ENCODE peak calls at places on chromosomes 1 and 21, in four cellular contexts. N is lower lobe of right lung, D is HAP-1, Y is HL-60. L is an unnamed sample.

GRCh38 chr1:197465528-197466205 is 197.6 kb downstream of the CRB1 start:
- DNase-seq in N (no peak), D (no peak), Y (no peak), L (no peak)

GRCh38 chr1:20609541-20609940 is 20.6 kb downstream of the CDA start:
- DNase-seq in N (no peak), D (no peak), Y (no peak), L (no peak)

GRCh38 chr1:150970818-150971582 is 3.6 kb downstream of the CERS2 start:
- DNase-seq in N (peak), D (no peak), Y (peak), L (no peak)

GRCh38 chr1:234212764-234213406 is 160.4 kb upstream of the COA6 start:
- DNase-seq in N (no peak), D (peak), Y (peak), L (peak)

GRCh38 chr1:78047631-78048030 is 1.9 kb downstream of the GIPC2 start:
- DNase-seq in N (no peak), D (no peak), Y (no peak), L (no peak)

GRCh38 chr1:64459743-64460142 is 10.2 kb upstream of the CACHD1 start:
- DNase-seq in N (no peak), D (no peak), Y (no peak), L (no peak)

GRCh38 chr1:167440345-167440744 is 78.0 kb downstream of the CD247 start:
- DNase-seq in N (no peak), D (no peak), Y (no peak), L (no peak)

GRCh38 chr1:19676438-19676922 is 11.8 kb downstream of the HTR6 start:
- DNase-seq in N (no peak), D (peak), Y (no peak), L (peak)

GRCh38 chr1:98556521-98557158 is 104.9 kb upstream of the SNX7 start:
- DNase-seq in N (no peak), D (no peak), Y (no peak), L (peak)

GRCh38 chr1:152673016-152673415 is 2.1 kb upstream of the LCE2C start:
- DNase-seq in N (no peak), D (no peak), Y (no peak), L (no peak)

GRCh38 chr1:46983825-46984586 is 39.5 kb upstream of the CYP4X1 start:
- DNase-seq in N (no peak), D (no peak), Y (no peak), L (peak)

GRCh38 chr1:192550922-192551534 is 24.5 kb upstream of the RGS1 start:
- DNase-seq in N (no peak), D (no peak), Y (peak), L (no peak)

GRCh38 chr1:165890684-165891083 is 63.3 kb downstream of the UCK2 start:
- DNase-seq in N (no peak), D (no peak), Y (no peak), L (no peak)

DNA sequence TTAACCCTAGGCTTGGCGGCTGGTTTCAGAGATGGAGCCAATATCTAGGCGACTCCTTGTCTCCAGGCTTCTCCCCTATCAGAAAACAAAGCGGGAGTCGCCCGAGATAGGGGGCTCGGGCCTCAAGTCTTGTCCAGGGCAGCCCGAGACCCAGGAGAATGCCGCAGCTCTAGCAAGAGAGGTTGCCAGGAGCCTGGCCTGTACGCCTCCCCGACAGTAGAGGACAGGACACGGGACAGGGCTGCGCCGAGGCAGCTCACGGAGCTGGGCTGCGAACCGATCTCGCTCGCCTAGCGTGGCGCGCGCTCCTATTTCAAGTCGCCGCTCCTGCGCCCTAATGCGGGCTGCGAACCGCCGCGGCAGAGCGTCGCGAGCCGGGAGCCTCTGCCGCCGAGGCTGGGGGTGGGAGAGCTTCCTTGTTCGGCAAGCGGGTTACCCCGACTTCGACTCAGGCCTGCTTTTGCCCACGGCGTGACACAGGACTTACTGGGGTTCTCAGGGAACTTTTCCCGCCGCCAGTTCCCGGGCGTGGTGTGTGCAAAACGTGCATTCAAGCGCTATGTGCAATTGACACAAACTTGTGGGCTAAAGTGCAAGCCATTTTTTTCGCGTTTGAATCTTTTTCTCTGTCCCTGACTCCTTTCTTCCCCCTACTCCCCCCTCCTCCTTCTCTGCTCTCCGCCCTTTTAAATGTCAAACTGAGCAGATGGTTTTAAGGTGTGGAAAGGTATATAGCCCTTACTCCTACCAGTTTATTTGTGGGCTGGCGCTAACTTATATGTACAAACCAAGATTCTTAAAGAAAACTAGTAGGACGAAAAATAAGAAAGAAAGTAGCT is 2.4 kb upstream of the PROX1 start:
- DNase-seq in N (no peak), D (no peak), Y (no peak), L (no peak)
- H3K4me3 ChIP-seq in N (peak), D (no peak), Y (no peak), L (peak)

GRCh38 chr1:41672641-41673313 is 188.3 kb upstream of the EDN2 start:
- DNase-seq in N (no peak), D (no peak), Y (no peak), L (no peak)
- H3K4me3 ChIP-seq in N (no peak), D (no peak), Y (no peak), L (no peak)

GRCh38 chr1:32474954-32475353 is 10.1 kb downstream of the ZBTB8B start:
- DNase-seq in N (no peak), D (no peak), Y (no peak), L (no peak)

GRCh38 chr1:32468791-32469190 is 3.9 kb downstream of the ZBTB8B start:
- DNase-seq in N (no peak), D (no peak), Y (no peak), L (no peak)

GRCh38 chr1:32470431-32470830 is 5.6 kb downstream of the ZBTB8B start:
- DNase-seq in N (no peak), D (no peak), Y (no peak), L (no peak)

GRCh38 chr1:32471695-32472362 is 7.0 kb downstream of the ZBTB8B start:
- DNase-seq in N (no peak), D (no peak), Y (no peak), L (no peak)

GRCh38 chr1:32470991-32471694 is 6.3 kb downstream of the ZBTB8B start:
- DNase-seq in N (no peak), D (peak), Y (no peak), L (no peak)
- H3K4me3 ChIP-seq in N (no peak), D (no peak), Y (no peak), L (no peak)

DNA sequence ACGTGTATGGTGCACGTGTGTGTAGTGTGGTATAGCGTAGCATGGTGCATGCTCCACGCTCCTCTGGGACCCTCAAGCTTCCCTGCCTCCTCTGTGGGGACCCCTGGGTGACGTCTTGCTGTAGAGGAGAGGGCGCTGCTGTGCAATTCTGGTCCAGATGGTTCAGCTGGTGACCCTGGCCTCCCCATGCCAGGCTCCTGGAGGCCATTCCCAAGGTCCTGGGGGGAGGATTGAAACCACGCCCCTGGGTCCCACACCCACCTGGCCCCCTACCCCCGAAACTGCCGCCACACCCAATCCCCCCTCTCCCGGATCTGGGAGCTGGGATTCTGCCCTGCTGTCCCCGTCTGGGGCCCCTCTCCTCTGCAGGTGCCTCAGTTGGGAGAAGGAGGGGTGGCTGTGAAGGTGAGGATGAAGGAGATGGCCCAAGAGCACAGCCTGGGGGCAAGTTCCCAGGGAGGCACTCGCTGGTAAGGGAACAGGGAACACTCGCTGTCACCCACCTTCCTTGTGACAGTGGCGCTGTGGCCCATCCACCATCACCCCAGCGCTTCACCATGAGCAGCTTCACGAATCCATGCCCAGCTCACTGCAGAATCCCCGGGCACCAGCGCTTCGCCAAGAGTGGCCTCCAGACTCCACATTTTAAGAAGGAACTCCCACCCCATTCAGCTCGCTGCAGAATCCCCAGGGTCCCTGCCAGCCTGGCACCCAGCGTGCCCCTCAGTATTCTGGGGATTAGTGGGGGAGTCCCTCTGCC is 38.0 kb downstream of the WDR4 start:
- DNase-seq in N (peak), D (no peak), Y (no peak), L (no peak)
- H3K4me3 ChIP-seq in N (no peak), D (no peak), Y (no peak), L (no peak)

GRCh38 chr1:204287466-204287881 is 72.3 kb downstream of the PLEKHA6 start:
- DNase-seq in N (no peak), D (no peak), Y (peak), L (no peak)

GRCh38 chr1:204286841-204287387 is 72.8 kb downstream of the PLEKHA6 start:
- DNase-seq in N (peak), D (no peak), Y (peak), L (no peak)

GRCh38 chr1:204284929-204285328 is 71.1 kb upstream of the GOLT1A start:
- DNase-seq in N (no peak), D (no peak), Y (no peak), L (no peak)

GRCh38 chr1:204285438-204286322 is 71.9 kb upstream of the GOLT1A start:
- DNase-seq in N (no peak), D (no peak), Y (no peak), L (no peak)

DNA sequence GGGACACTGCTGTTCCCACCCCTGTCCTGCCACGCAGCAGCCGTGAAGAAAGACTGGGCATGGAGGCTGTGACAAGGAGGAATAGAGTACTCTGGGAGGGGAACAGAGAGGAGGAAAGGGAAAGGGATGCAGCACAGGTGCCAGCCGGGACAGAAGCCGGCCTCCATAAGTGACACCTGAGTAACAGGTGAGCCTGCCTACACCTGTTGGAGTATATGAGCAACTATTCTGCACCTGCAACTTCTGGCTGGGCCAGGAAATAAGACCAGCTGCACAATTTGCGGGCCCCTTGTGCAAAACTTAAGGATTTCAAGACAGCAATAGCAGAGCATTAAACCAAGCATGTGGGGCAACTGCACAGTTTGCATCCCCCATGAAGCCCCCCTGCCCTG is 72.5 kb upstream of the GOLT1A start:
- DNase-seq in N (no peak), D (no peak), Y (no peak), L (no peak)
- H3K4me3 ChIP-seq in N (no peak), D (no peak), Y (peak), L (no peak)

DNA sequence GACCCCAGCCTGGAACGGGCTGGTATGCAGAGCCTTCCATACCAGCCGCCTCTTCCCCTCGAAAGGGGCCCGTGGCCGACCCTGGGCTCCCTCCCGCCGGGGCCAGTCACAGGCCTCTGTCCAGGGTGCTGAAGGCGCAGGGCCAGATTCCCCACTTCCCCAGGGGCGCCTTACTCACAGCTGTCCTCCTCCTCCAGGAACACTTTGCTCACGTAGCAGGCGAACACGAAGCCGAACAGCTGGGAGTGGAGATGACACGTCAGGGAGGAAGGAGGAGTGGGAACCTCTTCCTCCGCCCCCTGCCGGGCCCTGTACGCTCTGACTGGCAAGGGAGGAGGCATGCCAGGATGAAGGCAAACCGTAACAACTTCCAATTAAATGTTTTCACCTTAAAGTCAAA is 57.3 kb downstream of the NKAIN1 start:
- DNase-seq in N (peak), D (peak), Y (peak), L (no peak)
- H3K4me3 ChIP-seq in N (peak), D (no peak), Y (peak), L (no peak)

GRCh38 chr1:25094229-25094628 is 138.1 kb downstream of the SYF2 start:
- DNase-seq in N (no peak), D (no peak), Y (no peak), L (no peak)
- H3K4me3 ChIP-seq in N (no peak), D (no peak), Y (no peak), L (no peak)

GRCh38 chr1:30856260-30856790 is 52.2 kb downstream of the SDC3 start:
- DNase-seq in N (no peak), D (peak), Y (no peak), L (no peak)
- H3K4me3 ChIP-seq in N (no peak), D (no peak), Y (no peak), L (no peak)

GRCh38 chr1:159779403-159779851 is 1.3 kb upstream of the DUSP23 start:
- DNase-seq in N (no peak), D (no peak), Y (no peak), L (no peak)
- H3K4me3 ChIP-seq in N (no peak), D (no peak), Y (no peak), L (no peak)

GRCh38 chr1:119635801-119636390 is 12.2 kb downstream of the ZNF697 start:
- DNase-seq in N (no peak), D (no peak), Y (no peak), L (no peak)
- H3K4me3 ChIP-seq in N (no peak), D (no peak), Y (no peak), L (no peak)